ENCODE peak calls at places on chromosomes 3 and 15, in five cellular contexts. Q is GM12892; B is CD8-positive, alpha-beta memory T cell; M is fibroblast of lung; Z is right atrium auricular region. T is an unnamed sample.

GRCh38 chr3:195162033-195162669 is 108.8 kb downstream of the XXYLT1 start:
- DNase-seq in Z (no peak), B (no peak), M (no peak), Q (peak), T (no peak)

GRCh38 chr15:93055211-93055763 is 33.7 kb downstream of the RGMA start:
- DNase-seq in Q (no peak), B (no peak), M (no peak), Z (no peak), T (no peak)

GRCh38 chr3:29373016-29373690 is 92.3 kb downstream of the RBMS3 start:
- DNase-seq in B (no peak), Q (no peak), M (peak), Z (no peak), T (no peak)

GRCh38 chr3:157130138-157130880 is 29.6 kb downstream of the CCNL1 start:
- DNase-seq in Q (no peak), Z (peak), B (peak), M (peak), T (no peak)

GRCh38 chr3:10224794-10225660 is 23.2 kb upstream of the TATDN2 start:
- DNase-seq in B (peak), Q (peak), M (peak), Z (peak), T (peak)

GRCh38 chr15:95247068-95247984 is 1016.0 kb downstream of the MCTP2 start:
- DNase-seq in Q (no peak), B (no peak), Z (no peak), M (peak), T (peak)

GRCh38 chr15:101121511-101122090 is 130.2 kb downstream of the CHSY1 start:
- DNase-seq in Q (no peak), B (peak), Z (peak), M (peak), T (peak)

GRCh38 chr3:170852307-170852706 is 17.7 kb downstream of the RPL22L1 start:
- DNase-seq in Q (no peak), Z (no peak), B (no peak), M (peak), T (no peak)

GRCh38 chr15:58171476-58172061 is 33.4 kb downstream of the AQP9 start:
- DNase-seq in M (no peak), Z (no peak), B (no peak), Q (no peak), T (no peak)

GRCh38 chr3:61218508-61218907 is 32.7 kb downstream of the FHIT start:
- DNase-seq in B (no peak), Q (no peak), Z (no peak), M (no peak), T (no peak)

GRCh38 chr15:45612790-45613415 is 21.9 kb upstream of the SQOR start:
- DNase-seq in M (peak), B (no peak), Q (no peak), Z (no peak), T (no peak)

GRCh38 chr3:26574766-26575165 is 47.8 kb upstream of the LRRC3B start:
- DNase-seq in Z (no peak), M (no peak), Q (no peak), B (no peak), T (no peak)

GRCh38 chr15:29920515-29920914 is 98.2 kb upstream of the TJP1 start:
- DNase-seq in Q (no peak), M (no peak), B (no peak), Z (no peak), T (peak)

GRCh38 chr3:165188452-165188851 is 7.7 kb downstream of the SLITRK3 start:
- DNase-seq in Z (no peak), M (no peak), B (no peak), Q (no peak), T (no peak)

GRCh38 chr3:23044463-23044862 is 158.7 kb upstream of the UBE2E2 start:
- DNase-seq in Q (no peak), M (no peak), B (no peak), Z (no peak), T (no peak)

GRCh38 chr3:138114988-138115971 is at the start of gene DZIP1L:
- DNase-seq in M (peak), Q (peak), B (no peak), Z (peak), T (peak)

GRCh38 chr15:92074646-92075045 is 221.1 kb downstream of the SLCO3A1 start:
- DNase-seq in M (no peak), B (no peak), Z (peak), Q (no peak), T (peak)

GRCh38 chr3:95154775-95155174 is 1091.9 kb downstream of the NSUN3 start:
- DNase-seq in B (no peak), Z (no peak), Q (no peak), M (peak), T (no peak)

GRCh38 chr3:52062499-52062898 is 6.1 kb upstream of the DUSP7 start:
- DNase-seq in Q (no peak), Z (peak), M (peak), B (no peak), T (no peak)

GRCh38 chr15:58293622-58294550 is 137.9 kb upstream of the LIPC start:
- DNase-seq in Z (no peak), Q (no peak), M (no peak), B (no peak), T (no peak)

GRCh38 chr3:177610262-177610661 is 413.0 kb upstream of the TBL1XR1 start:
- DNase-seq in B (no peak), M (no peak), Z (no peak), Q (no peak), T (no peak)

GRCh38 chr15:46815765-46816164 is 901.5 kb upstream of the SEMA6D start:
- DNase-seq in B (no peak), Z (no peak), M (no peak), Q (no peak), T (no peak)

T was measured in ureter.